ENCODE peak calls at places on chromosomes 5 and 9, in five cellular contexts. D is heart left ventricle, N is SW 1271, M is NCI-H187, O is HEK293T. Y is an unnamed sample.

GRCh38 chr5:57174850-57175525 is 1.1 kb downstream of the GPBP1 start:
- DNase-seq in O (no peak), M (no peak), D (no peak), N (peak), Y (no peak)

GRCh38 chr9:85224729-85225128 is 517.0 kb downstream of the AGTPBP1 start:
- DNase-seq in M (no peak), D (no peak), O (no peak), N (peak), Y (peak)

GRCh38 chr9:136584401-136585328 is 38.8 kb upstream of the NOTCH1 start:
- DNase-seq in N (no peak), M (no peak), O (no peak), D (peak), Y (no peak)

GRCh38 chr9:91117959-91118651 is 243.6 kb downstream of the AUH start:
- DNase-seq in O (no peak), D (peak), N (no peak), M (peak), Y (peak)

GRCh38 chr5:149320791-149321330 is 24.4 kb upstream of the GRPEL2 start:
- DNase-seq in M (peak), D (peak), O (peak), N (no peak), Y (peak)

GRCh38 chr5:113273949-113274348 is 160.8 kb downstream of the TSSK1B start:
- DNase-seq in N (no peak), M (no peak), D (no peak), O (no peak), Y (peak)

GRCh38 chr9:70427161-70427945 is 12.9 kb upstream of the KLF9 start:
- DNase-seq in O (no peak), D (no peak), N (peak), M (no peak), Y (no peak)

GRCh38 chr9:104907278-104907951 is 20.5 kb downstream of the ABCA1 start:
- DNase-seq in D (peak), M (no peak), N (no peak), O (no peak), Y (peak)

GRCh38 chr5:14870347-14871083 is 1.1 kb downstream of the ANKH start:
- DNase-seq in D (peak), M (peak), N (no peak), O (peak), Y (peak)

GRCh38 chr5:148735301-148735700 is 81.0 kb upstream of the HTR4 start:
- DNase-seq in D (no peak), N (no peak), M (no peak), O (no peak), Y (no peak)

GRCh38 chr9:131875828-131876485 is 136.1 kb upstream of the RAPGEF1 start:
- DNase-seq in M (no peak), D (no peak), O (no peak), N (peak), Y (peak)

GRCh38 chr5:90301248-90301647 is 108.3 kb downstream of the CETN3 start:
- DNase-seq in D (no peak), N (no peak), O (no peak), M (no peak), Y (no peak)

GRCh38 chr5:174945853-174946252 is 221.5 kb downstream of the MSX2 start:
- DNase-seq in M (no peak), D (no peak), O (no peak), N (no peak), Y (no peak)

GRCh38 chr5:102450313-102450990 is 48.3 kb downstream of the SLCO6A1 start:
- DNase-seq in D (no peak), O (no peak), M (no peak), N (no peak), Y (no peak)

GRCh38 chr5:82278711-82279370 is 687 bp upstream of the RPS23 start:
- DNase-seq in D (no peak), N (no peak), M (no peak), O (no peak), Y (no peak)

GRCh38 chr9:118331622-118332045 is 627.4 kb downstream of the TLR4 start:
- DNase-seq in N (no peak), D (peak), M (no peak), O (no peak), Y (peak)

GRCh38 chr5:23029296-23029695 is 176.2 kb upstream of the CDH12 start:
- DNase-seq in D (no peak), O (no peak), M (no peak), N (no peak), Y (no peak)

GRCh38 chr5:10479226-10479721 is 37.6 kb downstream of the ROPN1L start:
- DNase-seq in N (no peak), D (no peak), O (no peak), M (peak), Y (peak)

GRCh38 chr9:131743501-131743900 is 3.6 kb upstream of the RAPGEF1 start:
- DNase-seq in N (no peak), D (no peak), O (no peak), M (no peak), Y (no peak)

GRCh38 chr9:75360258-75360657 is 271.9 kb downstream of the OSTF1 start:
- DNase-seq in N (no peak), O (no peak), M (no peak), D (no peak), Y (no peak)

GRCh38 chr5:178642351-178642909 is 15.6 kb upstream of the CLK4 start:
- DNase-seq in N (peak), M (no peak), D (no peak), O (peak), Y (peak)

GRCh38 chr9:89425921-89426388 is 72.0 kb downstream of the SEMA4D start:
- DNase-seq in N (no peak), M (no peak), O (no peak), D (no peak), Y (no peak)

GRCh38 chr9:13382595-13382994 is 103.1 kb upstream of the MPDZ start:
- DNase-seq in N (no peak), D (no peak), M (no peak), O (no peak), Y (no peak)

Y was measured in osteoblast.